ENCODE peak calls at places on chromosomes 5 and 9, in six cellular contexts. One of them, this sample, is unnamed.

GRCh38 chr5:82335807-82336206 is 57.7 kb upstream of the RPS23 start:
- DNase-seq in prostate gland: no peak
- DNase-seq in mammary epithelial cell: no peak
- DNase-seq in pancreas: no peak
- DNase-seq in uterus: no peak
- DNase-seq in HCT116: no peak
- DNase-seq in this sample: no peak

GRCh38 chr9:104069288-104069687 is 24.8 kb upstream of the SMC2 start:
- DNase-seq in prostate gland: no peak
- DNase-seq in mammary epithelial cell: no peak
- DNase-seq in pancreas: no peak
- DNase-seq in uterus: no peak
- DNase-seq in HCT116: no peak
- DNase-seq in this sample: no peak

GRCh38 chr5:118692811-118693342 is 295.5 kb downstream of the DTWD2 start:
- DNase-seq in prostate gland: peak; percentile 5
- DNase-seq in mammary epithelial cell: no peak
- DNase-seq in pancreas: no peak
- DNase-seq in uterus: no peak
- DNase-seq in HCT116: no peak
- DNase-seq in this sample: no peak

GRCh38 chr9:137647096-137647709 is 28.4 kb downstream of the EHMT1 start:
- DNase-seq in prostate gland: no peak
- DNase-seq in mammary epithelial cell: no peak
- DNase-seq in pancreas: no peak
- DNase-seq in uterus: no peak
- DNase-seq in HCT116: no peak
- DNase-seq in this sample: no peak

GRCh38 chr5:27908341-27908740 is 870.0 kb upstream of the CDH9 start:
- DNase-seq in prostate gland: no peak
- DNase-seq in mammary epithelial cell: peak; percentile 7
- DNase-seq in pancreas: no peak
- DNase-seq in uterus: no peak
- DNase-seq in HCT116: no peak
- DNase-seq in this sample: peak; percentile 66

GRCh38 chr9:37415011-37415719 is 7.3 kb upstream of the GRHPR start:
- DNase-seq in prostate gland: peak; percentile 56
- DNase-seq in mammary epithelial cell: peak; percentile 71
- DNase-seq in pancreas: peak; percentile 76
- DNase-seq in uterus: peak; percentile 65
- DNase-seq in HCT116: peak; percentile 74
- DNase-seq in this sample: peak; percentile 69

GRCh38 chr5:6673963-6674362 is 39.3 kb upstream of the TENT4A start:
- DNase-seq in prostate gland: no peak
- DNase-seq in mammary epithelial cell: no peak
- DNase-seq in pancreas: no peak
- DNase-seq in uterus: no peak
- DNase-seq in HCT116: no peak
- DNase-seq in this sample: no peak

GRCh38 chr9:102631559-102631958 is 363.6 kb upstream of the CYLC2 start:
- DNase-seq in prostate gland: no peak
- DNase-seq in mammary epithelial cell: peak; percentile 11
- DNase-seq in pancreas: no peak
- DNase-seq in uterus: no peak
- DNase-seq in HCT116: no peak
- DNase-seq in this sample: peak; percentile 13

GRCh38 chr5:10077721-10078551 is 171.8 kb downstream of the ATPSCKMT start:
- DNase-seq in prostate gland: no peak
- DNase-seq in mammary epithelial cell: no peak
- DNase-seq in pancreas: no peak
- DNase-seq in uterus: no peak
- DNase-seq in HCT116: no peak
- DNase-seq in this sample: no peak

GRCh38 chr5:132451387-132451786 is 39.2 kb downstream of the IRF1 start:
- DNase-seq in prostate gland: no peak
- DNase-seq in mammary epithelial cell: no peak
- DNase-seq in pancreas: no peak
- DNase-seq in uterus: no peak
- DNase-seq in HCT116: no peak
- DNase-seq in this sample: peak; percentile 56

GRCh38 chr5:171571663-171572062 is 152.2 kb downstream of the FGF18 start:
- DNase-seq in prostate gland: no peak
- DNase-seq in mammary epithelial cell: peak; percentile 69
- DNase-seq in pancreas: no peak
- DNase-seq in uterus: no peak
- DNase-seq in HCT116: no peak
- DNase-seq in this sample: peak; percentile 82

GRCh38 chr5:60540855-60541805 is 158.8 kb downstream of the DEPDC1B start:
- DNase-seq in prostate gland: no peak
- DNase-seq in mammary epithelial cell: no peak
- DNase-seq in pancreas: no peak
- DNase-seq in uterus: no peak
- DNase-seq in HCT116: no peak
- DNase-seq in this sample: no peak

DNA sequence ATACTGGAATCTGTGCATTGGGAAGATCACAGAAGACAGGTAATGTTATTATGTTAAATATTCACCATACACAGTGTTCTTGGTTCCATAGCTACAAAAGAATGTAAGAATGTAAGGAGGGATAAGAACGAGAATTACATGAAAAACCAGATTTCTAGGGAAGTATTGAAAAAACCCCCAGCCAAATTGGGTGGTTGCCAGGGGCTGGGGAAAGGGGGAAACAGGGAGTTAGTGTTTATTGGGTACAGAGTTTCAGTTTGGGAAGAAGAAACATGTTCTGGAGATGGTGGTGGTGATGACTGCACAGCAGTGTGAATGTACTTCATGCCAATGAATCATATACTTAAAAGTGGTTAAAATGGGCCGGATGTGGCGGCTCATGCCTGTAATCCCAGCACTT is 40.4 kb downstream of the GLRX start:
- DNase-seq in prostate gland: no peak
- DNase-seq in mammary epithelial cell: no peak
- DNase-seq in pancreas: no peak
- DNase-seq in uterus: no peak
- DNase-seq in HCT116: no peak
- DNase-seq in this sample: no peak
- H3K36me3 ChIP-seq in prostate gland: no peaks in the 10 kb centered on the region
- H3K36me3 ChIP-seq in mammary epithelial cell: no peaks in the 10 kb centered on the region
- H3K36me3 ChIP-seq in pancreas: peaks cover 27% of the 10 kb centered on the region
- H3K36me3 ChIP-seq in uterus: no peaks in the 10 kb centered on the region
- H3K36me3 ChIP-seq in HCT116: peaks cover 3% of the 10 kb centered on the region
- H3K36me3 ChIP-seq in this sample: no peaks in the 10 kb centered on the region

DNA sequence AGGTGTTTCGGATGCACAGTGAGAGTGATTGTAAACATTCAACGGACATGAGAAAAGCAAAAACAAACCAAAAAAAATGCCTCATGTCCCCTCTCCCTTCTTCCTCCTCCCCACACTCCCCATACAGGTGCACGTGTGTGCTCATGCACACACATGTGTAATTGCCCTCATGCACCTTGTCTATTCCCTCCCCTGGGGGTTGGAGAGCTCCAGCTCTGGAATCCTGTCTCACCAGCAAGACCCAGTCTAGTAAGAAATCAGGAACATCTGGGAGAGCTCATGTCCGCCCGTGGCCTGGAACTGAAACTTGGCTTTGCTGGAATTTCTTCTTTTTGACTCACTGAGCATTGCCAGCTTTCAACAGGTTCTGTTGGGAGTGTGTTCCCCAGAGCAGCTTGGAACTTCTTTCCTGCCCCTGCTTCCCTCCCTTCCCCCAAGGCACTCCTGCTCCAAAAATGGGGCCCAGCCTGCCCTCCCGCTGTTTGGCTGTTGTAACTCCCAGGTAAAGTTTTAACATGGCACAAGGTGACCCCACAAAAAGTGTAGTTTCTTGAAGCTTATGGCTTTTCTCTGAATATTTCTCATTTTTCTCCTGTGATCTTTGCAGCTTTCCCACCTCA is 190.1 kb downstream of the NR3C1 start:
- DNase-seq in prostate gland: no peak
- DNase-seq in mammary epithelial cell: no peak
- DNase-seq in pancreas: no peak
- DNase-seq in uterus: no peak
- DNase-seq in HCT116: no peak
- DNase-seq in this sample: no peak
- H3K4me3 ChIP-seq in prostate gland: no peak overlapping the region
- H3K4me3 ChIP-seq in mammary epithelial cell: no peak overlapping the region
- H3K4me3 ChIP-seq in pancreas: no peak overlapping the region
- H3K4me3 ChIP-seq in uterus: no peak overlapping the region
- H3K4me3 ChIP-seq in HCT116: no peak overlapping the region
- H3K4me3 ChIP-seq in this sample: no peak overlapping the region

GRCh38 chr9:130872511-130872910 is 24.1 kb downstream of the QRFP start:
- DNase-seq in prostate gland: no peak
- DNase-seq in mammary epithelial cell: no peak
- DNase-seq in pancreas: no peak
- DNase-seq in uterus: no peak
- DNase-seq in HCT116: no peak
- DNase-seq in this sample: no peak

GRCh38 chr9:130872058-130872453 is 24.6 kb downstream of the QRFP start:
- DNase-seq in prostate gland: no peak
- DNase-seq in mammary epithelial cell: no peak
- DNase-seq in pancreas: no peak
- DNase-seq in uterus: no peak
- DNase-seq in HCT116: no peak
- DNase-seq in this sample: no peak

GRCh38 chr9:130873966-130874365 is 22.6 kb downstream of the QRFP start:
- DNase-seq in prostate gland: no peak
- DNase-seq in mammary epithelial cell: no peak
- DNase-seq in pancreas: no peak
- DNase-seq in uterus: no peak
- DNase-seq in HCT116: no peak
- DNase-seq in this sample: no peak

GRCh38 chr9:130871395-130872057 is 25.1 kb downstream of the QRFP start:
- DNase-seq in prostate gland: no peak
- DNase-seq in mammary epithelial cell: no peak
- DNase-seq in pancreas: peak; percentile 14
- DNase-seq in uterus: no peak
- DNase-seq in HCT116: no peak
- DNase-seq in this sample: no peak

DNA sequence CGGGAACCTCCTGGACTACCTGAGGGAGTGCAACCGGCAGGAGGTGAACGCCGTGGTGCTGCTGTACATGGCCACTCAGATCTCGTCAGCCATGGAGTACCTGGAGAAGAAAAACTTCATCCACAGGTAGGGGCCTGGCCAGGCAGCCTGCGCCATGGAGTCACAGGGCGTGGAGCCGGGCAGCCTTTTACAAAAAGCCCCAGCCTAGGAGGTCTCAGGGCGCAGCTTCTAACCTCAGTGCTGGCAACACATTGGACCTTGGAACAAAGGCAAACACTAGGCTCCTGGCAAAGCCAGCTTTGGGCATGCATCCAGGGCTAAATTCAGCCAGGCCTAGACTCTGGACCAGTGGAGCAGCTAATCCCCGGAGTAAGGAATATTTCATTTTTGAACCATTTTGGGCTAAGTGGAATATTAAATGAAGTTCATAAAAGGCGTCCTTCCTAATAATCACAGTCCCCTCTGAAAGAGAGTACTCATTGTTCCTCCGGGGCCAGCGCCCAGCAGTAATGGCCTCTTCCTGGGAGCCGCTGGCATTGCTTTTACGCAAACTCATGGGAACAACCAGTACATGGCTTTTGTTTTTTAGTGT is 23.6 kb downstream of the QRFP start:
- DNase-seq in prostate gland: peak; percentile 68
- DNase-seq in mammary epithelial cell: no peak
- DNase-seq in pancreas: peak; percentile 81
- DNase-seq in uterus: no peak
- DNase-seq in HCT116: no peak
- DNase-seq in this sample: no peak
- H3K36me3 ChIP-seq in prostate gland: no peaks in the 10 kb centered on the region
- H3K36me3 ChIP-seq in mammary epithelial cell: peaks cover 22% of the 10 kb centered on the region
- H3K36me3 ChIP-seq in pancreas: peaks cover 25% of the 10 kb centered on the region
- H3K36me3 ChIP-seq in uterus: no peaks in the 10 kb centered on the region
- H3K36me3 ChIP-seq in HCT116: peaks cover 35% of the 10 kb centered on the region
- H3K36me3 ChIP-seq in this sample: peaks cover 29% of the 10 kb centered on the region

GRCh38 chr5:96248152-96248551 is 184.9 kb downstream of the PCSK1 start:
- DNase-seq in prostate gland: no peak
- DNase-seq in mammary epithelial cell: no peak
- DNase-seq in pancreas: no peak
- DNase-seq in uterus: no peak
- DNase-seq in HCT116: no peak
- DNase-seq in this sample: no peak
- H3K4me3 ChIP-seq in prostate gland: no peak overlapping the region
- H3K4me3 ChIP-seq in mammary epithelial cell: no peak overlapping the region
- H3K4me3 ChIP-seq in pancreas: no peak overlapping the region
- H3K4me3 ChIP-seq in uterus: no peak overlapping the region
- H3K4me3 ChIP-seq in HCT116: no peak overlapping the region
- H3K4me3 ChIP-seq in this sample: no peak overlapping the region

This sample was measured in bronchial epithelial cell.